ENCODE peak calls at places on chromosomes 16 and 17, in four cellular contexts. P is breast epithelium, E is GM12892, W is body of pancreas. Y is an unnamed sample.

GRCh38 chr17:32927724-32928526 is at the start of gene TMEM98:
- DNase-seq in E (no peak), P (no peak), W (peak), Y (peak)

GRCh38 chr17:74641224-74641948 is 17.8 kb upstream of the CD300E start:
- DNase-seq in W (no peak), P (no peak), E (no peak), Y (no peak)

GRCh38 chr17:37389160-37389559 is 13.4 kb downstream of the C17orf78 start:
- DNase-seq in P (no peak), W (no peak), E (no peak), Y (no peak)

GRCh38 chr16:8581923-8582580 is 8.3 kb downstream of the TMEM114 start:
- DNase-seq in E (no peak), P (no peak), W (no peak), Y (no peak)

GRCh38 chr17:59815965-59816364 is 76.8 kb downstream of the TUBD1 start:
- DNase-seq in E (no peak), W (no peak), P (no peak), Y (no peak)

GRCh38 chr17:75516619-75517276 is 420 bp downstream of the TSEN54 start:
- DNase-seq in P (no peak), E (peak), W (peak), Y (peak)

GRCh38 chr17:48892940-48893645 is 506 bp downstream of the ATP5MC1 start:
- DNase-seq in E (no peak), P (no peak), W (no peak), Y (no peak)

GRCh38 chr16:87583453-87584131 is 18.7 kb upstream of the JPH3 start:
- DNase-seq in W (no peak), E (no peak), P (no peak), Y (no peak)

GRCh38 chr16:11076259-11077018 is 132.1 kb downstream of the CLEC16A start:
- DNase-seq in W (no peak), P (no peak), E (peak), Y (no peak)

GRCh38 chr16:5393070-5393469 is 295.5 kb upstream of the EEF2KMT start:
- DNase-seq in W (no peak), P (no peak), E (no peak), Y (no peak)

DNA sequence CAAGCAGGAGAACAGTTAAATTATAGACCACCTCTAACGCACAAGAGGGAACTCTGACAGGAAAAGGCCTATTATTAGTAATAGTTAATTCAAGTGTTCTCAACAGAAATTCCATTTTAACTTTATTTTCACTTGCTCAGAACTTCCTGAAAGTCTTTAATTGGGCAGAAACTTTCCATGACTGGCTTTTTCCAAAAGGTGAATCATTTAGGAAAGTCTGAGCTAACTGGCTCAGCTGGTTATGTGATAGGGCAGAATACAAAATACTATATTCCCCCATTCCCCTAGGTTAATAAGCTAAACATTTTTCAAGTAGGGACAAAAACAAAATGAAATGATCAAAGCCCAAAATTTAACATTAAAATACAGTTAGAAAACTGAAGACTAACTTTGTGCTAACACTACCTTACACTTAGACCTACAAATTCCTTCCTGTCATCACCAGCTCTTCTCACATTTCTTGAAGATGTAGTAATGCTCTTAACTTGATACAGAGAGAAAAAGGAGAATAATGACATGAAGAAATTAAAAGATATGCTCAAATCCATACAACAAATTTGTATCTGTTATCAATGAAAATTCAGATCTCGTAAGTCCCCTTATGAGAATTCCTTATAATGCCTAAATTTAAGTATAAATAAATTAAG is 31.0 kb downstream of the CFDP1 start:
- DNase-seq in P (no peak), W (no peak), E (no peak), Y (no peak)
- TF ChIP-seq POLR2A in P (no peak), W (no peak), E (no peak), Y (no peak)

DNA sequence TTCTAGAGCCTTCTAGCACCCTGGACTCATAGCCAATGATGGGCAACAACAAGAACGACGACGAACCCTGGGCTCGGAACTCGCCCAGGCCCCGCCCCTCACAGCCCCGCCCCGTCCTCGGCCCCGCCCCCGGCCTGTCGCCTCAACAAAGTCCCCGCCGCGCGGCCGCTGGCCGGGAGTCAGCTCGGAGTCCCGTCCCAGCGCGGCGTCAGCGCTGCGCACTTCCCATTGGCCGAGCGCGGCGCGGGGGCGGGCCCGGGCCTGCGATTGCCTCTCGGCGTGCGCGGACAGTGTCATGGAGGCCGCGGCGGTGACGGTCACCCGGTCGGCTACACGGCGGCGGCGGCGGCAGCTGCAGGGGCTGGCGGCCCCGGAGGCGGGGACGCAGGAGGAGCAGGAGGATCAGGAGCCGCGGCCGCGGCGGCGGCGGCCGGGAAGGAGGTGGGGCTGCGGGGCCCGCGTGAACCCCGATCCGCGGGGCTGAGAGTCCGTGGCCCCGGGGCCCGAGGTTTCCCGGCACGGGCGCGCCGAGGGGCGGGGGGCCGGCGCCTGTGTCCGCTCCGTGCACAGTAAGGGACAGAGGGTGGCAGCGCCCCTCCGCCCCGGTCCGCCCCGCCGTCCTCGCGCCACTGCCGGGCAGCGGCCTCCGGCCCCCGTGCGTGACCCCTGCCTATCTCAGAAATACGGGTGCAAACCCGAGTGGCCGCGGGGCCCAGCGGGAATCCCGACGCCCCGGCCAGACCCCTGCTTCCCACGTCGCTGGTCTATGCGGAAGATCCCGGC is at the start of gene ENGASE:
- DNase-seq in E (peak), P (peak), W (peak), Y (peak)
- TF ChIP-seq POLR2A in E (peak), P (no peak), W (peak), Y (peak)

GRCh38 chr17:28720247-28720996 is 637 bp downstream of the RPL23A start:
- DNase-seq in W (no peak), P (no peak), E (no peak), Y (no peak)

GRCh38 chr17:28716740-28717577 is 709 bp downstream of the RAB34 start:
- DNase-seq in P (no peak), W (no peak), E (no peak), Y (peak)

GRCh38 chr17:28717578-28718316 is at the start of gene RAB34:
- DNase-seq in P (peak), W (no peak), E (no peak), Y (peak)

GRCh38 chr17:28718317-28718672 is 627 bp upstream of the RAB34 start:
- DNase-seq in W (no peak), P (no peak), E (no peak), Y (no peak)

GRCh38 chr17:28718990-28719433 is 773 bp upstream of the RPL23A start:
- DNase-seq in E (no peak), P (no peak), W (no peak), Y (no peak)
- TF ChIP-seq POLR2A in E (no peak), P (no peak), W (no peak), Y (no peak)

DNA sequence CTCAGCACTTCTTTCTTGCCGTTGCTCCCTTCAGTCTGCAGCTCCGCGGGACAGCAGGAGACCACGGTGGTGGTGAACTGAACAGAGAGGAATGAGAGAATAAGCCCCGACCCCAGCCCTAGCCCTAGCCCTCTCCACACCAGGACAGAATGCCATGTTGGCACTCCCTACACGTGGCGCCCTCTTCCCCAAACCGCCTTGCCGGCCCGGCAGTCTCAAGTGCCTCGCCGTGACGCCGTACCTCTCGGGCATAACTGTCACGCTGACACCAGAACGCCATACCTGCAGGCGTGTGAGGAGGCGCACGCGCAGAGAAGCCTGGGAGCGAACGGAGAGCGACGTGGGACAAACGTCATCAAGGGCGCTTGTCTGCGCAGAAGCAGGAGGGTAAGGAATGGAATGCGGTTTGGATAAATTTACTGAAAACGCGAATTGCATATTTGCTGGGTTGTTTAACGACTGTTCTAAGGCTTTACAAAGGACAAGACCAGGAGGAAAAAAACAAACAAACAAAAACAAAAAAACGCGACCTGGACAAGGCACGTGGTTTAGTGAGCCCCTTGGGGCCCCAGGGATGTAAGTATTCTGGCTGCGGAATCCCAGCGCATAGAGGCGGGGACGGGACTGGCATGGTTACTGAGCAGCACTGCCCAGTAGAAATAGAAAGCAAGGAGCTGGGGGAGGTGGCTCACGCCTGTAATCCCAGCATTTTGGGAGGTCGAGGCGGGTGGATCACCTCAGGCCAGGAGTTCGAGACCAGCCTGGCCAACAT is at the start of gene AARSD1:
- DNase-seq in E (peak), W (peak), P (peak), Y (peak)
- TF ChIP-seq POLR2A in E (peak), W (peak), P (peak), Y (peak)

DNA sequence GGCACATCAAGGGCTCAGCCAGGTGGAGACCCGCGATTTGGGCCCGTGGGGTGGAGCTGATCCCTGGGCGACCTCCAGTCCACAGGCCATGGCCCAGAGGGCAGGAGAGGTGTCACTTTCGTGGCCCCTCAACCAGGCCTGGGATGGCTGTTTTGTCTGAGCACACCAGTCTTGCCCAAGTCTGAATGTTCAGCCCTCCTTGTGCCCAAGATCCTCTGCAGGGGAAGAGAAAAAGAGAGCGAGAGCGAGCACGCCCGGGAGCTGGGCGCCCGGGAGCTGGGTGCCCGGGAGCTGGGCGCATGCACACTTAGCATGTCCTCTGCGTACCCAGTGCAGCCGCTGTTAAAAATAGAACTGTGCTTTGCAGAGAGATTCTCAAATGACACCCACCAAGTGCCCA is 403.4 kb upstream of the TNRC6C start:
- DNase-seq in P (no peak), E (no peak), W (no peak), Y (no peak)
- TF ChIP-seq POLR2A in P (no peak), E (no peak), W (no peak), Y (no peak)

Y was measured in uterus.